ENCODE peak calls at places on chromosomes 12 and 14, in nine cellular contexts. O is NCI-H1105 treated with DMSO at 0.1 percent for 48 hours; M is activated CD8-positive, alpha-beta memory T cell treated with anti-CD3 and anti-CD28 coated beads for 4 hours; V is cerebellum; U is endothelial cell; J is germinal center; N is NCI-H1436; Q is CD8-positive, alpha-beta T cell; A is hypothalamus. F is an unnamed sample.

GRCh38 chr14:71803539-71804260 is 128.5 kb upstream of the RGS6 start:
- DNase-seq in O (no peak), M (no peak), V (no peak), U (no peak), J (no peak), N (no peak), Q (no peak), A (no peak), F (no peak)

GRCh38 chr14:23399136-23399535 is 8.9 kb downstream of the MYH6 start:
- DNase-seq in O (no peak), M (no peak), V (no peak), U (no peak), J (no peak), N (no peak), Q (no peak), A (no peak), F (no peak)

GRCh38 chr12:53696285-53696654 is 20.4 kb upstream of the ATP5MC2 start:
- DNase-seq in O (peak), M (no peak), V (peak), U (peak), J (peak), N (peak), Q (no peak), A (no peak), F (peak)

GRCh38 chr12:113227169-113227568 is 5.9 kb downstream of the TPCN1 start:
- DNase-seq in O (no peak), M (no peak), V (peak), U (no peak), J (no peak), N (no peak), Q (no peak), A (no peak), F (no peak)

GRCh38 chr14:33842299-33842698 is 108.6 kb downstream of the EGLN3 start:
- DNase-seq in O (peak), M (no peak), V (no peak), U (no peak), J (no peak), N (no peak), Q (no peak), A (no peak), F (no peak)

GRCh38 chr12:124861492-124861891 is 2.2 kb downstream of the SCARB1 start:
- DNase-seq in O (no peak), M (no peak), V (peak), U (no peak), J (no peak), N (no peak), Q (no peak), A (peak), F (peak)

GRCh38 chr14:101731187-101732080 is 30.1 kb upstream of the PPP2R5C start:
- DNase-seq in O (peak), M (peak), V (peak), U (no peak), J (peak), N (peak), Q (peak), A (no peak), F (peak)

GRCh38 chr12:109551108-109551507 is 22.2 kb downstream of the MMAB start:
- DNase-seq in O (no peak), M (no peak), V (no peak), U (no peak), J (no peak), N (no peak), Q (no peak), A (no peak), F (no peak)

GRCh38 chr12:76836633-76837032 is 42.2 kb downstream of the CSRP2 start:
- DNase-seq in O (no peak), M (no peak), V (no peak), U (no peak), J (no peak), N (no peak), Q (no peak), A (no peak), F (no peak)

GRCh38 chr12:47189753-47190152 is 110.0 kb upstream of the AMIGO2 start:
- DNase-seq in O (no peak), M (no peak), V (no peak), U (no peak), J (no peak), N (no peak), Q (no peak), A (no peak), F (no peak)

F was measured in NCI-H446.